ENCODE peak calls at places on chromosomes 11 and 22, in four cellular contexts. L is AG10803, F is SW 1271, W is fibroblast of pulmonary artery. H is an unnamed sample.

GRCh38 chr11:64245797-64246623 is 733 bp downstream of the PPP1R14B start:
- DNase-seq in L (peak; percentile 88), F (peak; percentile 64), W (peak; percentile 82), H (peak; percentile 84)

GRCh38 chr11:129960216-129961214 is 42.1 kb downstream of the PRDM10 start:
- DNase-seq in L (peak; percentile 72), F (peak; percentile 24), W (peak; percentile 78), H (peak; percentile 85)

GRCh38 chr11:35588627-35589026 is 29.6 kb upstream of the FJX1 start:
- DNase-seq in L (peak; percentile 73), F (no peak), W (peak; percentile 70), H (peak; percentile 60)

GRCh38 chr11:72793081-72793451 is 781 bp downstream of the STARD10 start:
- DNase-seq in L (no peak), F (no peak), W (no peak), H (no peak)

GRCh38 chr22:25148149-25148691 is 51.4 kb upstream of the CRYBB3 start:
- DNase-seq in L (no peak), F (no peak), W (no peak), H (no peak)

GRCh38 chr11:100861221-100861620 is 174.1 kb downstream of the ARHGAP42 start:
- DNase-seq in L (no peak), F (no peak), W (no peak), H (no peak)

GRCh38 chr11:92607969-92608711 is 361.3 kb upstream of the MTNR1B start:
- DNase-seq in L (no peak), F (no peak), W (no peak), H (no peak)

GRCh38 chr11:34359548-34359891 is 1.7 kb upstream of the ABTB2 start:
- DNase-seq in L (no peak), F (no peak), W (no peak), H (no peak)

GRCh38 chr11:33936057-33936456 is 44.2 kb upstream of the LMO2 start:
- DNase-seq in L (no peak), F (no peak), W (no peak), H (no peak)

GRCh38 chr11:69209936-69210659 is 54.4 kb downstream of the SMIM38 start:
- DNase-seq in L (no peak), F (no peak), W (no peak), H (no peak)

GRCh38 chr11:70901951-70902521 is 350.3 kb downstream of the SHANK2 start:
- DNase-seq in L (no peak), F (no peak), W (no peak), H (no peak)

GRCh38 chr11:28697920-28698827 is 590.0 kb downstream of the METTL15 start:
- DNase-seq in L (peak; percentile 46), F (no peak), W (peak; percentile 75), H (peak; percentile 77)

GRCh38 chr11:42054351-42054750 is 594.9 kb upstream of the LRRC4C start:
- DNase-seq in L (no peak), F (no peak), W (no peak), H (no peak)